ENCODE peak calls at places on chromosomes 4 and X, in five cellular contexts. One of them, this sample, is unnamed.

GRCh38 chr4:70589785-70590184 is 2.3 kb upstream of the AMBN start:
- DNase-seq in uterus: no peak
- DNase-seq in substantia nigra: no peak
- DNase-seq in transverse colon: no peak
- DNase-seq in left ventricle myocardium inferior: no peak
- DNase-seq in this sample: no peak

GRCh38 chr4:186936496-186937375 is 213.1 kb upstream of the FAT1 start:
- DNase-seq in uterus: no peak
- DNase-seq in substantia nigra: no peak
- DNase-seq in transverse colon: no peak
- DNase-seq in left ventricle myocardium inferior: no peak
- DNase-seq in this sample: no peak

GRCh38 chrX:119234931-119235555 is 1.0 kb upstream of the PGRMC1 start:
- DNase-seq in uterus: peak
- DNase-seq in substantia nigra: no peak
- DNase-seq in transverse colon: no peak
- DNase-seq in left ventricle myocardium inferior: no peak
- DNase-seq in this sample: no peak

GRCh38 chr4:120071192-120071795 is 4.6 kb upstream of the MAD2L1 start:
- DNase-seq in uterus: no peak
- DNase-seq in substantia nigra: no peak
- DNase-seq in transverse colon: peak
- DNase-seq in left ventricle myocardium inferior: no peak
- DNase-seq in this sample: no peak

GRCh38 chr4:141807073-141807472 is 170.7 kb downstream of the IL15 start:
- DNase-seq in uterus: no peak
- DNase-seq in substantia nigra: no peak
- DNase-seq in transverse colon: no peak
- DNase-seq in left ventricle myocardium inferior: no peak
- DNase-seq in this sample: no peak

GRCh38 chrX:25277574-25277973 is 261.8 kb upstream of the ARX start:
- DNase-seq in uterus: no peak
- DNase-seq in substantia nigra: no peak
- DNase-seq in transverse colon: no peak
- DNase-seq in left ventricle myocardium inferior: no peak
- DNase-seq in this sample: no peak

GRCh38 chrX:20221902-20222301 is 44.8 kb downstream of the RPS6KA3 start:
- DNase-seq in uterus: no peak
- DNase-seq in substantia nigra: no peak
- DNase-seq in transverse colon: no peak
- DNase-seq in left ventricle myocardium inferior: no peak
- DNase-seq in this sample: no peak

GRCh38 chrX:18789916-18790315 is 82.5 kb downstream of the PPEF1 start:
- DNase-seq in uterus: no peak
- DNase-seq in substantia nigra: no peak
- DNase-seq in transverse colon: no peak
- DNase-seq in left ventricle myocardium inferior: no peak
- DNase-seq in this sample: no peak

GRCh38 chr4:143506031-143506430 is 7.5 kb upstream of the SMARCA5 start:
- DNase-seq in uterus: no peak
- DNase-seq in substantia nigra: no peak
- DNase-seq in transverse colon: no peak
- DNase-seq in left ventricle myocardium inferior: no peak
- DNase-seq in this sample: no peak

GRCh38 chr4:10741221-10741620 is 56.7 kb upstream of the CLNK start:
- DNase-seq in uterus: no peak
- DNase-seq in substantia nigra: no peak
- DNase-seq in transverse colon: no peak
- DNase-seq in left ventricle myocardium inferior: no peak
- DNase-seq in this sample: no peak

GRCh38 chr4:13236485-13236884 is 247.7 kb downstream of the RAB28 start:
- DNase-seq in uterus: no peak
- DNase-seq in substantia nigra: no peak
- DNase-seq in transverse colon: no peak
- DNase-seq in left ventricle myocardium inferior: no peak
- DNase-seq in this sample: no peak

GRCh38 chr4:162682651-162683050 is 484.0 kb downstream of the NAF1 start:
- DNase-seq in uterus: no peak
- DNase-seq in substantia nigra: no peak
- DNase-seq in transverse colon: no peak
- DNase-seq in left ventricle myocardium inferior: no peak
- DNase-seq in this sample: no peak

GRCh38 chr4:128709268-128709667 is 100.2 kb upstream of the JADE1 start:
- DNase-seq in uterus: no peak
- DNase-seq in substantia nigra: no peak
- DNase-seq in transverse colon: no peak
- DNase-seq in left ventricle myocardium inferior: no peak
- DNase-seq in this sample: no peak

GRCh38 chrX:49001521-49002090 is 458 bp downstream of the GRIPAP1 start:
- DNase-seq in uterus: peak
- DNase-seq in substantia nigra: no peak
- DNase-seq in transverse colon: peak
- DNase-seq in left ventricle myocardium inferior: no peak
- DNase-seq in this sample: no peak

GRCh38 chr4:39975488-39976089 is 2.1 kb downstream of the PDS5A start:
- DNase-seq in uterus: no peak
- DNase-seq in substantia nigra: no peak
- DNase-seq in transverse colon: no peak
- DNase-seq in left ventricle myocardium inferior: no peak
- DNase-seq in this sample: no peak

GRCh38 chr4:15488658-15489470 is 19.2 kb downstream of the CC2D2A start:
- DNase-seq in uterus: no peak
- DNase-seq in substantia nigra: no peak
- DNase-seq in transverse colon: no peak
- DNase-seq in left ventricle myocardium inferior: no peak
- DNase-seq in this sample: no peak

GRCh38 chrX:45771560-45772340 is 571.1 kb upstream of the DIPK2B start:
- DNase-seq in uterus: no peak
- DNase-seq in substantia nigra: no peak
- DNase-seq in transverse colon: peak
- DNase-seq in left ventricle myocardium inferior: peak
- DNase-seq in this sample: no peak

GRCh38 chr4:128385683-128386304 is 98.2 kb upstream of the PGRMC2 start:
- DNase-seq in uterus: no peak
- DNase-seq in substantia nigra: no peak
- DNase-seq in transverse colon: no peak
- DNase-seq in left ventricle myocardium inferior: no peak
- DNase-seq in this sample: no peak

GRCh38 chr4:123481034-123481433 is 84.4 kb downstream of the SPRY1 start:
- DNase-seq in uterus: no peak
- DNase-seq in substantia nigra: no peak
- DNase-seq in transverse colon: no peak
- DNase-seq in left ventricle myocardium inferior: no peak
- DNase-seq in this sample: no peak

GRCh38 chr4:11669156-11669555 is 240.5 kb upstream of the HS3ST1 start:
- DNase-seq in uterus: no peak
- DNase-seq in substantia nigra: no peak
- DNase-seq in transverse colon: no peak
- DNase-seq in left ventricle myocardium inferior: no peak
- DNase-seq in this sample: no peak

GRCh38 chr4:10085828-10086505 is 30.6 kb downstream of the WDR1 start:
- DNase-seq in uterus: no peak
- DNase-seq in substantia nigra: no peak
- DNase-seq in transverse colon: peak
- DNase-seq in left ventricle myocardium inferior: no peak
- DNase-seq in this sample: peak

GRCh38 chr4:165347647-165348569 is 20.4 kb downstream of the MSMO1 start:
- DNase-seq in uterus: no peak
- DNase-seq in substantia nigra: no peak
- DNase-seq in transverse colon: no peak
- DNase-seq in left ventricle myocardium inferior: no peak
- DNase-seq in this sample: no peak

GRCh38 chr4:163467371-163467770 is 6.2 kb downstream of the TKTL2 start:
- DNase-seq in uterus: no peak
- DNase-seq in substantia nigra: no peak
- DNase-seq in transverse colon: no peak
- DNase-seq in left ventricle myocardium inferior: no peak
- DNase-seq in this sample: no peak

GRCh38 chrX:53563324-53563723 is 123.2 kb downstream of the HUWE1 start:
- DNase-seq in uterus: no peak
- DNase-seq in substantia nigra: no peak
- DNase-seq in transverse colon: no peak
- DNase-seq in left ventricle myocardium inferior: no peak
- DNase-seq in this sample: no peak

GRCh38 chrX:24241822-24242648 is 71.8 kb downstream of the SUPT20HL2 start:
- DNase-seq in uterus: no peak
- DNase-seq in substantia nigra: no peak
- DNase-seq in transverse colon: no peak
- DNase-seq in left ventricle myocardium inferior: no peak
- DNase-seq in this sample: no peak

GRCh38 chr4:153222162-153222789 is 18.0 kb downstream of the TRIM2 start:
- DNase-seq in uterus: peak
- DNase-seq in substantia nigra: no peak
- DNase-seq in transverse colon: peak
- DNase-seq in left ventricle myocardium inferior: peak
- DNase-seq in this sample: peak

GRCh38 chrX:40933132-40934078 is 151.8 kb upstream of the USP9X start:
- DNase-seq in uterus: no peak
- DNase-seq in substantia nigra: no peak
- DNase-seq in transverse colon: no peak
- DNase-seq in left ventricle myocardium inferior: no peak
- DNase-seq in this sample: no peak

GRCh38 chr4:61385302-61385701 is 185.2 kb downstream of the ADGRL3 start:
- DNase-seq in uterus: no peak
- DNase-seq in substantia nigra: no peak
- DNase-seq in transverse colon: no peak
- DNase-seq in left ventricle myocardium inferior: no peak
- DNase-seq in this sample: no peak

GRCh38 chr4:88275516-88275915 is 8.8 kb downstream of the PPM1K start:
- DNase-seq in uterus: no peak
- DNase-seq in substantia nigra: no peak
- DNase-seq in transverse colon: no peak
- DNase-seq in left ventricle myocardium inferior: no peak
- DNase-seq in this sample: no peak

GRCh38 chrX:103629295-103630170 is 758 bp downstream of the TCEAL1 start:
- DNase-seq in uterus: peak
- DNase-seq in substantia nigra: peak
- DNase-seq in transverse colon: peak
- DNase-seq in left ventricle myocardium inferior: peak
- DNase-seq in this sample: peak

GRCh38 chr4:98601719-98602118 is 56.7 kb downstream of the TSPAN5 start:
- DNase-seq in uterus: no peak
- DNase-seq in substantia nigra: no peak
- DNase-seq in transverse colon: no peak
- DNase-seq in left ventricle myocardium inferior: no peak
- DNase-seq in this sample: no peak

GRCh38 chr4:7806080-7806630 is 133.5 kb downstream of the AFAP1 start:
- DNase-seq in uterus: peak
- DNase-seq in substantia nigra: peak
- DNase-seq in transverse colon: peak
- DNase-seq in left ventricle myocardium inferior: peak
- DNase-seq in this sample: peak

GRCh38 chr4:7805533-7806079 is 134.1 kb downstream of the AFAP1 start:
- DNase-seq in uterus: no peak
- DNase-seq in substantia nigra: no peak
- DNase-seq in transverse colon: no peak
- DNase-seq in left ventricle myocardium inferior: peak
- DNase-seq in this sample: no peak

GRCh38 chr4:7807351-7807921 is 132.2 kb downstream of the AFAP1 start:
- DNase-seq in uterus: no peak
- DNase-seq in substantia nigra: no peak
- DNase-seq in transverse colon: no peak
- DNase-seq in left ventricle myocardium inferior: peak
- DNase-seq in this sample: no peak

GRCh38 chr4:7808181-7808580 is 131.5 kb downstream of the AFAP1 start:
- DNase-seq in uterus: no peak
- DNase-seq in substantia nigra: no peak
- DNase-seq in transverse colon: no peak
- DNase-seq in left ventricle myocardium inferior: no peak
- DNase-seq in this sample: peak

GRCh38 chr4:7806724-7807123 is 132.9 kb downstream of the AFAP1 start:
- DNase-seq in uterus: no peak
- DNase-seq in substantia nigra: no peak
- DNase-seq in transverse colon: no peak
- DNase-seq in left ventricle myocardium inferior: no peak
- DNase-seq in this sample: no peak
- H3K27ac ChIP-seq in uterus: peak
- H3K27ac ChIP-seq in substantia nigra: no peak
- H3K27ac ChIP-seq in transverse colon: peak
- H3K27ac ChIP-seq in left ventricle myocardium inferior: peak
- H3K27ac ChIP-seq in this sample: peak

GRCh38 chr4:108081251-108081650 is 87.5 kb downstream of the LEF1 start:
- DNase-seq in uterus: no peak
- DNase-seq in substantia nigra: no peak
- DNase-seq in transverse colon: no peak
- DNase-seq in left ventricle myocardium inferior: no peak
- DNase-seq in this sample: no peak
- H3K27ac ChIP-seq in uterus: no peak
- H3K27ac ChIP-seq in substantia nigra: no peak
- H3K27ac ChIP-seq in transverse colon: no peak
- H3K27ac ChIP-seq in left ventricle myocardium inferior: no peak
- H3K27ac ChIP-seq in this sample: no peak

GRCh38 chr4:38752393-38752961 is 30.3 kb downstream of the TLR10 start:
- DNase-seq in uterus: no peak
- DNase-seq in substantia nigra: no peak
- DNase-seq in transverse colon: no peak
- DNase-seq in left ventricle myocardium inferior: no peak
- DNase-seq in this sample: no peak
- H3K27ac ChIP-seq in uterus: peak
- H3K27ac ChIP-seq in substantia nigra: no peak
- H3K27ac ChIP-seq in transverse colon: peak
- H3K27ac ChIP-seq in left ventricle myocardium inferior: peak
- H3K27ac ChIP-seq in this sample: peak

GRCh38 chrX:38220936-38221386 is 290 bp upstream of the SRPX start:
- DNase-seq in uterus: peak
- DNase-seq in substantia nigra: no peak
- DNase-seq in transverse colon: no peak
- DNase-seq in left ventricle myocardium inferior: peak
- DNase-seq in this sample: peak
- H3K27ac ChIP-seq in uterus: no peak
- H3K27ac ChIP-seq in substantia nigra: no peak
- H3K27ac ChIP-seq in transverse colon: peak
- H3K27ac ChIP-seq in left ventricle myocardium inferior: peak
- H3K27ac ChIP-seq in this sample: peak

GRCh38 chrX:155215443-155216178 is 649 bp upstream of the VBP1 start:
- DNase-seq in uterus: no peak
- DNase-seq in substantia nigra: no peak
- DNase-seq in transverse colon: no peak
- DNase-seq in left ventricle myocardium inferior: no peak
- DNase-seq in this sample: no peak
- H3K27ac ChIP-seq in uterus: peak
- H3K27ac ChIP-seq in substantia nigra: peak
- H3K27ac ChIP-seq in transverse colon: peak
- H3K27ac ChIP-seq in left ventricle myocardium inferior: peak
- H3K27ac ChIP-seq in this sample: peak